ENCODE peak calls at places on chromosomes 16 and 17, in five cellular contexts. One of them, this sample, is unnamed.

GRCh38 chr17:38777641-38778250 is 21.6 kb downstream of the PIP4K2B start:
- DNase-seq in fibroblast of pulmonary artery: no peak
- DNase-seq in activated T-helper 1 cell treated with anti-CD3 and anti-CD28 coated beads, Interleukin-2, amount 50 U/mL, for 16 hours: no peak
- DNase-seq in HTR-8/SVneo: no peak
- DNase-seq in fibroblast of gingiva: no peak
- DNase-seq in this sample: no peak

GRCh38 chr16:82628741-82629140 is 2.0 kb downstream of the CDH13 start:
- DNase-seq in fibroblast of pulmonary artery: no peak
- DNase-seq in activated T-helper 1 cell treated with anti-CD3 and anti-CD28 coated beads, Interleukin-2, amount 50 U/mL, for 16 hours: no peak
- DNase-seq in HTR-8/SVneo: no peak
- DNase-seq in fibroblast of gingiva: no peak
- DNase-seq in this sample: no peak

GRCh38 chr17:61507667-61508066 is 55.4 kb downstream of the TBX4 start:
- DNase-seq in fibroblast of gingiva: no peak
- DNase-seq in HTR-8/SVneo: no peak
- DNase-seq in activated T-helper 1 cell treated with anti-CD3 and anti-CD28 coated beads, Interleukin-2, amount 50 U/mL, for 16 hours: no peak
- DNase-seq in fibroblast of pulmonary artery: no peak
- DNase-seq in this sample: no peak

GRCh38 chr16:58574895-58575294 is 54.7 kb downstream of the CNOT1 start:
- DNase-seq in fibroblast of pulmonary artery: no peak
- DNase-seq in activated T-helper 1 cell treated with anti-CD3 and anti-CD28 coated beads, Interleukin-2, amount 50 U/mL, for 16 hours: no peak
- DNase-seq in HTR-8/SVneo: no peak
- DNase-seq in fibroblast of gingiva: no peak
- DNase-seq in this sample: no peak

GRCh38 chr17:56779898-56780777 is 53.6 kb downstream of the C17orf67 start:
- DNase-seq in fibroblast of pulmonary artery: peak
- DNase-seq in fibroblast of gingiva: peak
- DNase-seq in HTR-8/SVneo: peak
- DNase-seq in activated T-helper 1 cell treated with anti-CD3 and anti-CD28 coated beads, Interleukin-2, amount 50 U/mL, for 16 hours: peak
- DNase-seq in this sample: peak

GRCh38 chr16:69073181-69073669 is 32.2 kb upstream of the HAS3 start:
- DNase-seq in HTR-8/SVneo: peak
- DNase-seq in activated T-helper 1 cell treated with anti-CD3 and anti-CD28 coated beads, Interleukin-2, amount 50 U/mL, for 16 hours: no peak
- DNase-seq in fibroblast of gingiva: peak
- DNase-seq in fibroblast of pulmonary artery: peak
- DNase-seq in this sample: peak

GRCh38 chr17:69538795-69539194 is 124.3 kb downstream of the MAP2K6 start:
- DNase-seq in fibroblast of gingiva: no peak
- DNase-seq in fibroblast of pulmonary artery: no peak
- DNase-seq in HTR-8/SVneo: no peak
- DNase-seq in activated T-helper 1 cell treated with anti-CD3 and anti-CD28 coated beads, Interleukin-2, amount 50 U/mL, for 16 hours: no peak
- DNase-seq in this sample: no peak

GRCh38 chr17:77127735-77128361 is 12.9 kb upstream of the SEC14L1 start:
- DNase-seq in fibroblast of gingiva: no peak
- DNase-seq in HTR-8/SVneo: no peak
- DNase-seq in fibroblast of pulmonary artery: no peak
- DNase-seq in activated T-helper 1 cell treated with anti-CD3 and anti-CD28 coated beads, Interleukin-2, amount 50 U/mL, for 16 hours: no peak
- DNase-seq in this sample: peak

GRCh38 chr17:67171560-67171959 is 73.4 kb downstream of the HELZ start:
- DNase-seq in fibroblast of gingiva: no peak
- DNase-seq in activated T-helper 1 cell treated with anti-CD3 and anti-CD28 coated beads, Interleukin-2, amount 50 U/mL, for 16 hours: no peak
- DNase-seq in fibroblast of pulmonary artery: no peak
- DNase-seq in HTR-8/SVneo: no peak
- DNase-seq in this sample: no peak